ENCODE peak calls at places on chromosomes 12 and 14, in seven cellular contexts. J, L, G, Y, B, D and Q are unnamed samples.

GRCh38 chr12:74897425-74898211 is 312.0 kb downstream of the KCNC2 start:
- DNase-seq in D (no peak), J (no peak), B (no peak), Y (no peak), L (no peak), G (no peak), Q (no peak)

GRCh38 chr12:127809236-127809635 is 457.7 kb upstream of the TMEM132C start:
- DNase-seq in B (no peak), D (no peak), Y (peak; percentile 61), L (peak; percentile 88), G (peak; percentile 15), J (no peak), Q (no peak)

GRCh38 chr12:132610051-132610759 is at the start of gene LRCOL1:
- DNase-seq in G (no peak), L (peak; percentile 81), B (no peak), J (no peak), Y (no peak), D (no peak), Q (no peak)

GRCh38 chr14:80047761-80048160 is 163.5 kb downstream of the DIO2 start:
- DNase-seq in G (no peak), L (peak; percentile 1), D (no peak), J (no peak), B (no peak), Y (no peak), Q (no peak)

GRCh38 chr14:89740241-89740640 is 214.3 kb downstream of the EFCAB11 start:
- DNase-seq in G (no peak), Y (no peak), J (no peak), B (no peak), D (no peak), L (no peak), Q (no peak)

GRCh38 chr12:109717390-109718357 is 4.0 kb downstream of the FAM222A start:
- DNase-seq in B (no peak), D (no peak), Y (no peak), L (no peak), J (no peak), G (no peak), Q (no peak)

GRCh38 chr12:13973981-13974380 is 7.4 kb downstream of the GRIN2B start:
- DNase-seq in L (no peak), D (no peak), B (no peak), Y (no peak), G (no peak), J (no peak), Q (no peak)

GRCh38 chr12:57626929-57627445 is 6.0 kb downstream of the B4GALNT1 start:
- DNase-seq in G (no peak), L (no peak), D (no peak), B (no peak), J (no peak), Y (no peak), Q (no peak)

GRCh38 chr14:104112609-104113571 is 25.5 kb upstream of the KIF26A start:
- DNase-seq in B (no peak), D (no peak), Y (no peak), J (no peak), L (no peak), G (no peak), Q (no peak)

GRCh38 chr12:124295431-124296058 is 652 bp downstream of the RFLNA start:
- DNase-seq in G (no peak), B (no peak), J (no peak), D (no peak), L (no peak), Y (no peak), Q (no peak)

GRCh38 chr14:98114122-98114895 is 1157.7 kb downstream of the BCL11B start:
- DNase-seq in J (no peak), G (no peak), D (no peak), L (peak; percentile 9), Y (no peak), B (no peak), Q (no peak)

GRCh38 chr12:81077686-81078441 is at the start of gene ACSS3:
- DNase-seq in B (no peak), D (no peak), J (no peak), Y (no peak), L (peak; percentile 28), G (no peak), Q (peak; percentile 39)

GRCh38 chr12:107319536-107320030 is 226.2 kb upstream of the CRY1 start:
- DNase-seq in J (no peak), L (no peak), B (no peak), Y (no peak), G (no peak), D (peak; percentile 41), Q (no peak)

GRCh38 chr12:96400631-96401060 is 407 bp upstream of the CDK17 start:
- DNase-seq in Y (no peak), G (no peak), L (no peak), J (no peak), B (no peak), D (no peak), Q (no peak)

GRCh38 chr12:1841606-1842182 is 21.3 kb downstream of the LRTM2 start:
- DNase-seq in Y (no peak), J (no peak), L (no peak), D (no peak), G (no peak), B (no peak), Q (no peak)

GRCh38 chr12:47068539-47068938 is 10.9 kb upstream of the PCED1B start:
- DNase-seq in B (no peak), J (no peak), D (no peak), Y (no peak), L (no peak), G (no peak), Q (no peak)